ENCODE peak calls at places on chromosomes 4 and X, in six cellular contexts. Y, X, A, R, N and Q are unnamed samples.

GRCh38 chr4:156992943-156993342 is 21.3 kb upstream of the PDGFC start:
- DNase-seq in N (no peak), A (no peak), R (no peak), Y (no peak), X (no peak), Q (no peak)

GRCh38 chr4:70902577-70903281 is 560 bp downstream of the MOB1B start:
- DNase-seq in R (peak), X (no peak), N (no peak), A (peak), Y (peak), Q (no peak)

GRCh38 chr4:42396361-42397255 is 680 bp upstream of the SHISA3 start:
- DNase-seq in A (no peak), X (no peak), N (no peak), R (no peak), Y (no peak), Q (no peak)

GRCh38 chr4:152115794-152116193 is 355.0 kb upstream of the GATB start:
- DNase-seq in N (no peak), A (no peak), Y (no peak), R (no peak), X (no peak), Q (peak)

GRCh38 chr4:171876636-171877035 is 63.4 kb downstream of the GALNTL6 start:
- DNase-seq in Y (no peak), A (no peak), R (no peak), N (no peak), X (no peak), Q (no peak)

GRCh38 chr4:186159613-186160012 is 31.8 kb upstream of the CYP4V2 start:
- DNase-seq in R (no peak), A (no peak), X (no peak), N (no peak), Y (no peak), Q (no peak)

GRCh38 chrX:147912093-147912801 is 528 bp downstream of the FMR1 start:
- DNase-seq in R (no peak), N (peak), X (peak), A (peak), Y (peak), Q (peak)

GRCh38 chrX:43514820-43515219 is 141.3 kb upstream of the MAOA start:
- DNase-seq in A (no peak), R (no peak), N (no peak), X (no peak), Y (no peak), Q (no peak)

GRCh38 chr4:117134386-117134785 is 49.0 kb upstream of the TRAM1L1 start:
- DNase-seq in N (no peak), R (no peak), A (peak), X (peak), Y (peak), Q (no peak)

GRCh38 chr4:157076578-157076947 is 613 bp downstream of the GLRB start:
- DNase-seq in R (no peak), N (no peak), A (no peak), Y (no peak), X (no peak), Q (no peak)

GRCh38 chr4:55358668-55359067 is 12.6 kb downstream of the SRD5A3 start:
- DNase-seq in A (peak), Y (peak), N (no peak), R (no peak), X (no peak), Q (no peak)

GRCh38 chrX:15574017-15574416 is 26.7 kb downstream of the ACE2 start:
- DNase-seq in X (no peak), A (no peak), R (no peak), N (no peak), Y (no peak), Q (no peak)

GRCh38 chr4:21769404-21770147 is 179.0 kb downstream of the KCNIP4 start:
- DNase-seq in A (peak), N (no peak), X (no peak), Y (no peak), R (no peak), Q (no peak)

GRCh38 chrX:111823068-111823467 is 52.9 kb upstream of the TRPC5OS start:
- DNase-seq in R (no peak), X (no peak), A (peak), Y (peak), N (no peak), Q (no peak)

GRCh38 chrX:109782994-109783711 is 50.1 kb upstream of the ACSL4 start:
- DNase-seq in Y (no peak), R (no peak), X (no peak), N (no peak), A (peak), Q (no peak)

GRCh38 chrX:23919706-23920320 is 12.0 kb downstream of the CXorf58 start:
- DNase-seq in Y (no peak), A (no peak), N (no peak), R (no peak), X (no peak), Q (no peak)

GRCh38 chr4:1449475-1449832 is 43.2 kb upstream of the NKX1-1 start:
- DNase-seq in A (no peak), N (no peak), R (no peak), Y (no peak), X (no peak), Q (no peak)